ENCODE peak calls at places on chromosomes 7 and 10, in eight cellular contexts. U is gastrocnemius medialis; Q is kidney epithelial cell; C is heart right ventricle; P is thoracic aorta; L is ascending aorta; K is CD8-positive, alpha-beta memory T cell; T is brain microvascular endothelial cell. X is an unnamed sample.

GRCh38 chr10:109978481-109978880 is 29.3 kb upstream of the ADD3 start:
- DNase-seq in P (no peak), Q (no peak), L (no peak), K (peak; percentile 51), C (no peak), T (peak; percentile 72), U (peak; percentile 17), X (peak; percentile 56)

GRCh38 chr10:43193496-43194080 is 55.3 kb downstream of the CSGALNACT2 start:
- DNase-seq in P (no peak), T (no peak), C (no peak), L (no peak), K (no peak), U (no peak), Q (no peak), X (peak; percentile 19)

GRCh38 chr7:1388936-1389335 is 70.3 kb downstream of the MICALL2 start:
- DNase-seq in C (no peak), L (no peak), T (no peak), P (no peak), K (no peak), Q (no peak), U (no peak), X (peak; percentile 58)

GRCh38 chr7:26159243-26159642 is 7.2 kb downstream of the NFE2L3 start:
- DNase-seq in U (no peak), C (no peak), T (no peak), Q (no peak), P (no peak), K (no peak), L (no peak), X (no peak)

GRCh38 chr7:44257618-44258422 is 57.0 kb downstream of the YKT6 start:
- DNase-seq in U (peak; percentile 91), L (peak; percentile 84), T (peak; percentile 85), Q (peak; percentile 77), C (peak; percentile 75), K (peak; percentile 40), P (peak; percentile 77), X (no peak)

GRCh38 chr7:111672901-111673300 is 110.6 kb upstream of the IMMP2L start:
- DNase-seq in K (no peak), U (no peak), C (no peak), P (no peak), Q (no peak), T (no peak), L (no peak), X (no peak)

GRCh38 chr7:150963707-150964559 is 14.2 kb downstream of the KCNH2 start:
- DNase-seq in K (no peak), C (peak; percentile 22), U (no peak), Q (no peak), T (no peak), P (no peak), L (no peak), X (no peak)

GRCh38 chr7:71988176-71988575 is 424.0 kb downstream of the CALN1 start:
- DNase-seq in K (no peak), C (no peak), U (no peak), P (no peak), Q (no peak), L (no peak), T (no peak), X (no peak)

GRCh38 chr7:43591551-43592180 is 8.8 kb downstream of the STK17A start:
- DNase-seq in C (no peak), T (no peak), Q (no peak), U (no peak), K (no peak), L (no peak), P (no peak), X (no peak)

GRCh38 chr10:61359452-61359851 is 93.7 kb downstream of the TMEM26 start:
- DNase-seq in T (no peak), P (no peak), L (no peak), Q (no peak), C (no peak), K (no peak), U (no peak), X (no peak)

GRCh38 chr10:71244638-71245419 is 32.5 kb downstream of the UNC5B start:
- DNase-seq in T (peak; percentile 45), P (no peak), L (no peak), K (no peak), Q (no peak), C (peak; percentile 72), U (peak; percentile 37), X (no peak)

GRCh38 chr10:31582365-31583052 is 263.5 kb downstream of the ZEB1 start:
- DNase-seq in K (no peak), C (peak; percentile 20), L (no peak), T (peak; percentile 23), P (no peak), Q (no peak), U (no peak), X (peak; percentile 26)

GRCh38 chr10:74114041-74114448 is 36.6 kb downstream of the AP3M1 start:
- DNase-seq in K (no peak), C (no peak), P (no peak), L (no peak), U (no peak), T (no peak), Q (no peak), X (no peak)

GRCh38 chr7:43701929-43702328 is 27.4 kb downstream of the COA1 start:
- DNase-seq in Q (no peak), K (no peak), U (no peak), C (no peak), T (no peak), P (no peak), L (no peak), X (no peak)

GRCh38 chr7:70156052-70156451 is 557.8 kb downstream of the AUTS2 start:
- DNase-seq in K (no peak), P (no peak), C (no peak), Q (no peak), T (no peak), L (no peak), U (peak; percentile 59), X (no peak)

GRCh38 chr7:107580716-107581383 is 804 bp downstream of the BCAP29 start:
- DNase-seq in K (no peak), P (no peak), Q (no peak), C (no peak), U (no peak), L (no peak), T (no peak), X (no peak)
- H3K4me3 ChIP-seq in K (peak overlapping the region; percentile 73), P (peak overlapping the region; percentile 88), Q (peak overlapping the region; percentile 80), C (peak overlapping the region; percentile 74), U (peak overlapping the region; percentile 68), L (peak overlapping the region; percentile 91), T (peak overlapping the region; percentile 81), X (peak overlapping the region; percentile 79)

GRCh38 chr7:100154651-100155491 is 3.7 kb downstream of the TRAPPC14 start:
- DNase-seq in C (no peak), P (no peak), L (no peak), K (no peak), T (no peak), Q (no peak), U (no peak), X (peak; percentile 60)

GRCh38 chr7:100155553-100156317 is 2.8 kb downstream of the TRAPPC14 start:
- DNase-seq in C (no peak), P (no peak), L (no peak), T (no peak), U (no peak), Q (no peak), K (no peak), X (peak; percentile 31)

GRCh38 chr7:100152404-100152803 is 3.7 kb downstream of the LAMTOR4 start:
- DNase-seq in C (no peak), P (no peak), T (no peak), L (no peak), K (no peak), Q (no peak), U (no peak), X (peak; percentile 19)

GRCh38 chr7:100152937-100153666 is 4.4 kb downstream of the LAMTOR4 start:
- DNase-seq in Q (no peak), P (no peak), L (no peak), K (no peak), C (no peak), U (no peak), T (no peak), X (peak; percentile 29)

DNA sequence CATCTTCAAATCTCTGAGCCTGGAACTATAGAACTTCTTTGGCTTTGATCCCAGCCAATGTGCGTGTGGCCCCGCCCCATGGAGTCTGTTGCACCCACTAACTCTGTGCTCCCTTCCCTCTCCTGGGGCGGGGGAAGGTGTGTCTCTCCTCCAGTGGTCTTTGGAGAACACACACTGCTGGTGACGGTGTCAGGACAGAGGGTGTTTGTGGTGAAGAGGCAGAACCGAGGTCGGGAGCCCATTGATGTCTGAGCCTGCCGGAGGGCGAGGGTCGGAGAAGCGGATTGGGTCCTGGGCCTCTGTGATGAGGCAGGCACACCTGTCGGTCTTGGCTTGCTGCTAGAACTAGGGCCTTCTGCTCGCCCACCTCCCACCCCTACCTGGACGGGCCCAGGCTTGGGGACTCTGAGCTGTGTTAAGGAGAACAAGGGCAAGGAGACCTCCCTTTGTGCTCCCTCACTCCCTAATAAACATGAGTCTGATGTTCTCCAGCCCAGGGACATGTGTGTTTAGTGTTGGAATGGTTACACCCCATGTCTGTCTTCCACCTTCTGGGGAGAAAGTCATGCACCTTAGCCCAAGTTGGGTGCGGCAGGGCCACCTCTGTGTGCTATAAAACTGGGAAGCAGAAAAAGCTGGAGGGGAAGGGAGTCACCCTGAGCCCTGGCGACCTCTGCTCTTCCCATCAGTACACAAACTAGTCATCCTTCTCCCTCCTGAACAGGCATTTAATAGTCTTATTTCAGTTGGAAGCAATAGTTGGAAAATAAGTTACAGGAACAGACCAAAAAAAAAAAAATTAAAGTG is 4.6 kb downstream of the TRAPPC14 start:
- DNase-seq in L (no peak), Q (no peak), P (no peak), U (no peak), T (no peak), K (no peak), C (no peak), X (peak; percentile 36)
- H3K36me3 ChIP-seq in L (peaks cover 37% of the 10 kb centered on the region), Q (peaks cover 1% of the 10 kb centered on the region), P (peaks cover 25% of the 10 kb centered on the region), U (no peaks in the 10 kb centered on the region), T (peaks cover 39% of the 10 kb centered on the region), K (peaks cover 13% of the 10 kb centered on the region), C (peaks cover 62% of the 10 kb centered on the region), X (peaks cover 22% of the 10 kb centered on the region)

GRCh38 chr7:23696916-23697441 is 13.0 kb upstream of the STK31 start:
- DNase-seq in L (no peak), C (peak; percentile 49), U (peak; percentile 19), K (peak; percentile 42), T (peak; percentile 59), P (no peak), Q (no peak), X (peak; percentile 82)

GRCh38 chr7:23689165-23689564 is 9.2 kb downstream of the FAM221A start:
- DNase-seq in T (no peak), K (no peak), U (no peak), Q (no peak), L (no peak), C (no peak), P (no peak), X (no peak)

GRCh38 chr7:23698822-23699221 is 11.2 kb upstream of the STK31 start:
- DNase-seq in L (no peak), K (no peak), T (no peak), P (no peak), C (no peak), Q (no peak), U (no peak), X (no peak)

GRCh38 chr7:23691320-23691719 is 11.3 kb downstream of the FAM221A start:
- DNase-seq in Q (no peak), C (no peak), U (no peak), P (no peak), T (no peak), K (no peak), L (no peak), X (no peak)

GRCh38 chr7:23693224-23693623 is 13.2 kb downstream of the FAM221A start:
- DNase-seq in P (no peak), L (no peak), T (no peak), C (no peak), K (no peak), Q (no peak), U (no peak), X (no peak)
- H3K4me3 ChIP-seq in P (no peak overlapping the region), L (no peak overlapping the region), T (no peak overlapping the region), C (no peak overlapping the region), K (no peak overlapping the region), Q (no peak overlapping the region), U (no peak overlapping the region), X (no peak overlapping the region)

GRCh38 chr10:38016354-38016753 is 5.9 kb downstream of the ZNF33A start:
- DNase-seq in C (no peak), Q (no peak), U (no peak), K (no peak), T (no peak), P (no peak), L (no peak), X (no peak)
- H3K36me3 ChIP-seq in C (peaks cover 90% of the 10 kb centered on the region), Q (no peaks in the 10 kb centered on the region), U (no peaks in the 10 kb centered on the region), K (peaks cover 44% of the 10 kb centered on the region), T (peaks cover 22% of the 10 kb centered on the region), P (peaks cover 35% of the 10 kb centered on the region), L (peaks cover 65% of the 10 kb centered on the region), X (peaks cover 6% of the 10 kb centered on the region)

X was measured in H7.